ENCODE peak calls at places on chromosomes 1 and 21, in seven cellular contexts. A is mesendoderm; L is NCI-H526; V is AG04450; W is left cardiac atrium; Y is NCI-H1930; K is stimulated activated CD4-positive, alpha-beta T cell treated with anti-CD3 and anti-CD28 coated beads, Interleukin-1b, Interleukin-23, amount 100 ng/mL, for 4 hours. D is an unnamed sample.

GRCh38 chr1:1907098-1907736 is 7.8 kb upstream of the CALML6 start:
- DNase-seq in V (no peak), Y (peak), A (peak), W (no peak), L (no peak), K (no peak), D (no peak)

GRCh38 chr21:18782721-18783120 is 379.1 kb upstream of the TMPRSS15 start:
- DNase-seq in L (no peak), W (no peak), Y (no peak), A (no peak), V (no peak), K (no peak), D (no peak)

GRCh38 chr1:59549903-59550302 is 253.0 kb downstream of the FGGY start:
- DNase-seq in A (no peak), V (peak), W (no peak), K (no peak), L (no peak), Y (no peak), D (no peak)

GRCh38 chr1:25433389-25434186 is 2.9 kb downstream of the MACO1 start:
- DNase-seq in K (no peak), L (no peak), A (no peak), W (no peak), V (no peak), Y (no peak), D (no peak)

GRCh38 chr1:172286629-172287076 is 133.8 kb upstream of the C1orf105 start:
- DNase-seq in W (no peak), A (no peak), K (no peak), V (peak), Y (no peak), L (no peak), D (no peak)

GRCh38 chr1:32713081-32713480 is 10.5 kb upstream of the SYNC start:
- DNase-seq in L (no peak), V (no peak), Y (no peak), A (no peak), W (no peak), K (no peak), D (no peak)

GRCh38 chr1:8517579-8518489 is 199.9 kb downstream of the SLC45A1 start:
- DNase-seq in V (no peak), Y (peak), L (no peak), K (no peak), A (peak), W (no peak), D (no peak)

GRCh38 chr1:242030071-242030470 is 31.2 kb upstream of the MAP1LC3C start:
- DNase-seq in V (no peak), W (no peak), K (no peak), Y (no peak), L (no peak), A (no peak), D (no peak)

GRCh38 chr1:8015809-8016165 is 10.3 kb downstream of the ERRFI1 start:
- DNase-seq in L (no peak), K (no peak), W (no peak), A (no peak), V (no peak), Y (no peak), D (no peak)